ENCODE peak calls at places on chromosomes 2 and 18, in seven cellular contexts. One of them, this sample, is unnamed. For H3K4me1, the result is how much of the 10 kb centered on the place peaks cover.

GRCh38 chr2:28161466-28161865 is 231.2 kb upstream of the FOSL2 start:
- DNase-seq in upper lobe of right lung: no peak
- DNase-seq in astrocyte: peak
- DNase-seq in heart right ventricle: no peak
- DNase-seq in cardiac muscle cell: peak
- DNase-seq in CD8-positive, alpha-beta T cell: no peak
- DNase-seq in A549: no peak
- DNase-seq in this sample: no peak

GRCh38 chr2:169139993-169140767 is 70.8 kb downstream of the DHRS9 start:
- DNase-seq in astrocyte: no peak
- DNase-seq in CD8-positive, alpha-beta T cell: no peak
- DNase-seq in cardiac muscle cell: no peak
- DNase-seq in upper lobe of right lung: no peak
- DNase-seq in heart right ventricle: no peak
- DNase-seq in A549: no peak
- DNase-seq in this sample: no peak

GRCh38 chr2:53075760-53076159 is 691.8 kb upstream of the CHAC2 start:
- DNase-seq in cardiac muscle cell: no peak
- DNase-seq in upper lobe of right lung: no peak
- DNase-seq in CD8-positive, alpha-beta T cell: no peak
- DNase-seq in A549: no peak
- DNase-seq in heart right ventricle: peak
- DNase-seq in astrocyte: no peak
- DNase-seq in this sample: no peak

GRCh38 chr18:34773378-34773777 is 63.3 kb downstream of the DTNA start:
- DNase-seq in A549: no peak
- DNase-seq in CD8-positive, alpha-beta T cell: no peak
- DNase-seq in upper lobe of right lung: no peak
- DNase-seq in heart right ventricle: no peak
- DNase-seq in cardiac muscle cell: no peak
- DNase-seq in astrocyte: peak
- DNase-seq in this sample: no peak

GRCh38 chr2:201327678-201328077 is 29.5 kb downstream of the FLACC1 start:
- DNase-seq in astrocyte: no peak
- DNase-seq in A549: no peak
- DNase-seq in CD8-positive, alpha-beta T cell: no peak
- DNase-seq in cardiac muscle cell: no peak
- DNase-seq in upper lobe of right lung: no peak
- DNase-seq in heart right ventricle: no peak
- DNase-seq in this sample: no peak

GRCh38 chr2:196362973-196363549 is 191.7 kb upstream of the STK17B start:
- DNase-seq in cardiac muscle cell: no peak
- DNase-seq in astrocyte: no peak
- DNase-seq in heart right ventricle: no peak
- DNase-seq in upper lobe of right lung: no peak
- DNase-seq in A549: no peak
- DNase-seq in CD8-positive, alpha-beta T cell: no peak
- DNase-seq in this sample: no peak

GRCh38 chr18:57175550-57175949 is 28.7 kb downstream of the BOD1L2 start:
- DNase-seq in upper lobe of right lung: no peak
- DNase-seq in cardiac muscle cell: no peak
- DNase-seq in CD8-positive, alpha-beta T cell: no peak
- DNase-seq in heart right ventricle: no peak
- DNase-seq in A549: no peak
- DNase-seq in astrocyte: no peak
- DNase-seq in this sample: no peak

GRCh38 chr2:201466050-201466660 is 14.6 kb downstream of the STRADB start:
- DNase-seq in upper lobe of right lung: no peak
- DNase-seq in CD8-positive, alpha-beta T cell: no peak
- DNase-seq in heart right ventricle: no peak
- DNase-seq in cardiac muscle cell: peak
- DNase-seq in astrocyte: peak
- DNase-seq in A549: no peak
- DNase-seq in this sample: no peak

GRCh38 chr2:197675246-197675645 is at the start of gene RFTN2:
- DNase-seq in upper lobe of right lung: no peak
- DNase-seq in A549: no peak
- DNase-seq in cardiac muscle cell: peak
- DNase-seq in heart right ventricle: no peak
- DNase-seq in astrocyte: no peak
- DNase-seq in CD8-positive, alpha-beta T cell: no peak
- DNase-seq in this sample: no peak

GRCh38 chr2:176156959-176157498 is at the start of gene HOXD3:
- DNase-seq in upper lobe of right lung: no peak
- DNase-seq in astrocyte: no peak
- DNase-seq in heart right ventricle: no peak
- DNase-seq in CD8-positive, alpha-beta T cell: no peak
- DNase-seq in cardiac muscle cell: no peak
- DNase-seq in A549: no peak
- DNase-seq in this sample: no peak
- H3K4me3 ChIP-seq in upper lobe of right lung: no peak
- H3K4me3 ChIP-seq in astrocyte: peak
- H3K4me3 ChIP-seq in heart right ventricle: no peak
- H3K4me3 ChIP-seq in CD8-positive, alpha-beta T cell: no peak
- H3K4me3 ChIP-seq in cardiac muscle cell: peak
- H3K4me3 ChIP-seq in A549: peak
- H3K4me3 ChIP-seq in this sample: peak

GRCh38 chr18:10241571-10241970 is 212.9 kb upstream of the APCDD1 start:
- DNase-seq in cardiac muscle cell: peak
- DNase-seq in upper lobe of right lung: no peak
- DNase-seq in heart right ventricle: no peak
- DNase-seq in CD8-positive, alpha-beta T cell: no peak
- DNase-seq in astrocyte: no peak
- DNase-seq in A549: no peak
- DNase-seq in this sample: no peak
- H3K4me1 ChIP-seq in cardiac muscle cell: under half
- H3K4me1 ChIP-seq in upper lobe of right lung: under half
- H3K4me1 ChIP-seq in heart right ventricle: under half
- H3K4me1 ChIP-seq in CD8-positive, alpha-beta T cell: under half
- H3K4me1 ChIP-seq in astrocyte: under half
- H3K4me1 ChIP-seq in A549: under half
- H3K4me1 ChIP-seq in this sample: under half

DNA sequence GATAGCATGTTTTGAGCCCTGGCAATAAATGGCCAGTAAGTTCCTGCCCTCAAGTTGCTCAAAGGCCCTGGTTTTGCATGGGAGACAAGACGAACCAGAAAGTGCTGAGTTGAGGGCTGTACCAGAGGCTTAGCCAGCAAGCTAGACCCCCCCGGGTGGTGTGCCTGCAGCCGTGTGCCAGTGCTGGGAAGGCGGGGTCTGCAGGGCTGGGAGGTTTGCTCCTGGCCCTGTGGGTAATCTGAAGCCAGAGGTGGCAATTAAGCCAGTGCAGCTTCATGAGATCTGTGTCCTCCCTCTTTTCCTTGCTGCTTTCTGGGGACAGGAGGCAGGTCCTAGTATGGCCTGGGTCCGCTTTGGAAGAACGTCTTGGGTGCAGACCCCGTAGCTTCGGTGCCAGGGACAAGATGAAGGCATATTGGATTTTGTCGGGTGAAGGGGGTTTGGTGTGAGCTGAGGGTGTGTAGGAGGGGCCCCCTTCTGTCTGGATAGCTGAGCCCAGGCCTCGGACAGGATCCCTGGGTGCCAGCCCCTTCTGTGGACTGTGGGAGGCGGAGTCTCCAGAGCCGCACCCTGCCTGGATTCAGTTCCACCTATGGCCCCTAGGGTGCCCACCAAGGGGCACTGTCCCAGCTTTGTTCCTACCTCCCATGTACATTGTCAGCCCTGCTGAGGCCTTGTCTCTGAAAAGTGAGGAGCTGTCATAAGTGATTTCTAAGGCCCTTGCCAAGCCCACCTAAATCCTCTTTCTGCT is 15.6 kb downstream of the ATOH8 start:
- DNase-seq in cardiac muscle cell: no peak
- DNase-seq in CD8-positive, alpha-beta T cell: no peak
- DNase-seq in A549: peak
- DNase-seq in heart right ventricle: no peak
- DNase-seq in upper lobe of right lung: no peak
- DNase-seq in astrocyte: no peak
- DNase-seq in this sample: peak
- TF ChIP-seq CTCF in cardiac muscle cell: peak
- TF ChIP-seq CTCF in CD8-positive, alpha-beta T cell: no peak
- TF ChIP-seq CTCF in A549: peak
- TF ChIP-seq CTCF in heart right ventricle: peak
- TF ChIP-seq CTCF in upper lobe of right lung: peak
- TF ChIP-seq CTCF in astrocyte: peak
- TF ChIP-seq CTCF in this sample: peak

GRCh38 chr18:33605250-33605649 is 27.2 kb downstream of the ASXL3 start:
- DNase-seq in astrocyte: no peak
- DNase-seq in upper lobe of right lung: no peak
- DNase-seq in CD8-positive, alpha-beta T cell: no peak
- DNase-seq in cardiac muscle cell: no peak
- DNase-seq in heart right ventricle: no peak
- DNase-seq in A549: no peak
- DNase-seq in this sample: no peak
- H3K4me3 ChIP-seq in astrocyte: no peak
- H3K4me3 ChIP-seq in upper lobe of right lung: no peak
- H3K4me3 ChIP-seq in CD8-positive, alpha-beta T cell: no peak
- H3K4me3 ChIP-seq in cardiac muscle cell: no peak
- H3K4me3 ChIP-seq in heart right ventricle: no peak
- H3K4me3 ChIP-seq in A549: no peak
- H3K4me3 ChIP-seq in this sample: no peak

GRCh38 chr2:37641582-37642111 is 29.8 kb downstream of the CDC42EP3 start:
- DNase-seq in heart right ventricle: no peak
- DNase-seq in astrocyte: peak
- DNase-seq in A549: no peak
- DNase-seq in cardiac muscle cell: no peak
- DNase-seq in CD8-positive, alpha-beta T cell: no peak
- DNase-seq in upper lobe of right lung: no peak
- DNase-seq in this sample: no peak
- H3K4me1 ChIP-seq in heart right ventricle: half or more
- H3K4me1 ChIP-seq in astrocyte: under half
- H3K4me1 ChIP-seq in A549: under half
- H3K4me1 ChIP-seq in cardiac muscle cell: under half
- H3K4me1 ChIP-seq in CD8-positive, alpha-beta T cell: under half
- H3K4me1 ChIP-seq in upper lobe of right lung: under half
- H3K4me1 ChIP-seq in this sample: under half

DNA sequence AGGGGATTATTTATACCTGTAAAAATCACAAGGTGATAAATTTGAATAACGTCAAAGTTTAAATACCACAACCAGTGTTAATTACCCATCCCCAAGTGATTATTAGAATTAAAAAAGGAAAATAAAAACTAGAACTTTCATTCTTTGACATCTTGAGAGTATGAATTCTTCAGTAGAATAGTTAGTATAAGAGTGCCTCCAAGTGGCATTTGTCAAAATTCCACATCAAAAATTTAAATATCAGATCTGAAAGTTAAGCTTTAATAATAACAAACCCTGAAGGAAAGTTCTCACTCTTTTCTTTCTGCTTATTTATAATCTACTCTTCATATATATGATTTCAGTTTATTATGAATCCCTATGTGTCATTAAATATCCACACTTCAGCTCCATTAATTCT is 273.7 kb upstream of the KYNU start:
- DNase-seq in cardiac muscle cell: no peak
- DNase-seq in CD8-positive, alpha-beta T cell: no peak
- DNase-seq in astrocyte: no peak
- DNase-seq in upper lobe of right lung: no peak
- DNase-seq in heart right ventricle: no peak
- DNase-seq in A549: no peak
- DNase-seq in this sample: no peak
- TF ChIP-seq CTCF in cardiac muscle cell: no peak
- TF ChIP-seq CTCF in CD8-positive, alpha-beta T cell: no peak
- TF ChIP-seq CTCF in astrocyte: peak
- TF ChIP-seq CTCF in upper lobe of right lung: no peak
- TF ChIP-seq CTCF in heart right ventricle: no peak
- TF ChIP-seq CTCF in A549: peak
- TF ChIP-seq CTCF in this sample: no peak

GRCh38 chr18:22176282-22176621 is 6.9 kb downstream of the GATA6 start:
- DNase-seq in upper lobe of right lung: no peak
- DNase-seq in astrocyte: no peak
- DNase-seq in CD8-positive, alpha-beta T cell: no peak
- DNase-seq in cardiac muscle cell: no peak
- DNase-seq in A549: no peak
- DNase-seq in heart right ventricle: no peak
- DNase-seq in this sample: no peak
- H3K4me3 ChIP-seq in upper lobe of right lung: peak
- H3K4me3 ChIP-seq in astrocyte: peak
- H3K4me3 ChIP-seq in CD8-positive, alpha-beta T cell: no peak
- H3K4me3 ChIP-seq in cardiac muscle cell: peak
- H3K4me3 ChIP-seq in A549: no peak
- H3K4me3 ChIP-seq in heart right ventricle: peak
- H3K4me3 ChIP-seq in this sample: no peak

GRCh38 chr18:59904051-59904601 is 4.3 kb downstream of the PMAIP1 start:
- DNase-seq in A549: no peak
- DNase-seq in upper lobe of right lung: no peak
- DNase-seq in cardiac muscle cell: no peak
- DNase-seq in heart right ventricle: no peak
- DNase-seq in CD8-positive, alpha-beta T cell: no peak
- DNase-seq in astrocyte: no peak
- DNase-seq in this sample: no peak

GRCh38 chr18:59907172-59907571 is 7.4 kb downstream of the PMAIP1 start:
- DNase-seq in upper lobe of right lung: no peak
- DNase-seq in A549: no peak
- DNase-seq in astrocyte: no peak
- DNase-seq in CD8-positive, alpha-beta T cell: no peak
- DNase-seq in cardiac muscle cell: no peak
- DNase-seq in heart right ventricle: no peak
- DNase-seq in this sample: no peak

GRCh38 chr18:59906203-59906602 is 6.4 kb downstream of the PMAIP1 start:
- DNase-seq in CD8-positive, alpha-beta T cell: no peak
- DNase-seq in astrocyte: no peak
- DNase-seq in cardiac muscle cell: no peak
- DNase-seq in A549: no peak
- DNase-seq in upper lobe of right lung: no peak
- DNase-seq in heart right ventricle: no peak
- DNase-seq in this sample: no peak

GRCh38 chr18:59907660-59908059 is 7.9 kb downstream of the PMAIP1 start:
- DNase-seq in CD8-positive, alpha-beta T cell: no peak
- DNase-seq in heart right ventricle: no peak
- DNase-seq in cardiac muscle cell: no peak
- DNase-seq in astrocyte: no peak
- DNase-seq in upper lobe of right lung: no peak
- DNase-seq in A549: no peak
- DNase-seq in this sample: no peak

GRCh38 chr18:59905686-59906091 is 5.9 kb downstream of the PMAIP1 start:
- DNase-seq in astrocyte: no peak
- DNase-seq in cardiac muscle cell: no peak
- DNase-seq in upper lobe of right lung: no peak
- DNase-seq in heart right ventricle: no peak
- DNase-seq in A549: no peak
- DNase-seq in CD8-positive, alpha-beta T cell: no peak
- DNase-seq in this sample: no peak
- H3K4me1 ChIP-seq in astrocyte: under half
- H3K4me1 ChIP-seq in cardiac muscle cell: under half
- H3K4me1 ChIP-seq in upper lobe of right lung: under half
- H3K4me1 ChIP-seq in heart right ventricle: under half
- H3K4me1 ChIP-seq in A549: half or more
- H3K4me1 ChIP-seq in CD8-positive, alpha-beta T cell: under half
- H3K4me1 ChIP-seq in this sample: under half